ENCODE peak calls at places on chromosomes 1 and 21, in seven cellular contexts. B is stimulated activated CD8-positive, alpha-beta memory T cell treated with anti-CD3 and anti-CD28 coated beads, Interleukin-2, amount 100 ng/mL, for 1 hour; C is EL; Y is SW480; A is ovary; R is left ventricle myocardium superior; W is stimulated activated CD4-positive, alpha-beta T cell treated with anti-CD3 and anti-CD28 coated beads, Interleukin-2, amount 100 ng/mL, for 24 hours. L is an unnamed sample.

GRCh38 chr1:33168556-33169289 is 13.1 kb downstream of the TRIM62 start:
- DNase-seq in B (no peak), C (no peak), Y (no peak), A (no peak), R (no peak), W (no peak), L (no peak)

GRCh38 chr1:42259059-42259738 is 75.8 kb downstream of the FOXJ3 start:
- DNase-seq in B (no peak), C (peak), Y (no peak), A (no peak), R (no peak), W (no peak), L (no peak)

GRCh38 chr1:21165632-21166031 is 11.1 kb downstream of the EIF4G3 start:
- DNase-seq in B (no peak), C (peak), Y (no peak), A (no peak), R (no peak), W (no peak), L (no peak)

GRCh38 chr1:17673335-17674075 is 81.6 kb upstream of the ACTL8 start:
- DNase-seq in B (no peak), C (no peak), Y (no peak), A (no peak), R (no peak), W (no peak), L (no peak)

GRCh38 chr1:192706936-192707335 is 71.0 kb downstream of the RGS13 start:
- DNase-seq in B (no peak), C (peak), Y (no peak), A (no peak), R (no peak), W (no peak), L (no peak)

GRCh38 chr1:193325771-193326170 is 139.4 kb upstream of the B3GALT2 start:
- DNase-seq in B (no peak), C (peak), Y (no peak), A (no peak), R (no peak), W (no peak), L (no peak)

GRCh38 chr21:42223826-42224575 is 5.1 kb downstream of the ABCG1 start:
- DNase-seq in B (no peak), C (no peak), Y (no peak), A (no peak), R (no peak), W (no peak), L (no peak)

GRCh38 chr1:117544509-117545109 is 61.2 kb upstream of the TENT5C start:
- DNase-seq in B (no peak), C (no peak), Y (peak), A (no peak), R (no peak), W (no peak), L (no peak)

GRCh38 chr1:40383488-40384412 is 10.2 kb downstream of the SMAP2 start:
- DNase-seq in B (no peak), C (peak), Y (no peak), A (no peak), R (no peak), W (no peak), L (no peak)

GRCh38 chr1:183291216-183291762 is 105.2 kb downstream of the LAMC2 start:
- DNase-seq in B (no peak), C (no peak), Y (no peak), A (no peak), R (no peak), W (no peak), L (no peak)

GRCh38 chr1:211925016-211925415 is 94.5 kb upstream of the LPGAT1 start:
- DNase-seq in B (no peak), C (no peak), Y (peak), A (no peak), R (no peak), W (no peak), L (no peak)

GRCh38 chr1:153515504-153516394 is 20.0 kb downstream of the S100A6 start:
- DNase-seq in B (no peak), C (no peak), Y (peak), A (no peak), R (no peak), W (no peak), L (no peak)

GRCh38 chr1:16083486-16083885 is 10.0 kb upstream of the FAM131C start:
- DNase-seq in B (no peak), C (no peak), Y (no peak), A (no peak), R (no peak), W (no peak), L (no peak)

GRCh38 chr21:27362249-27362648 is 395.4 kb upstream of the ADAMTS5 start:
- DNase-seq in B (no peak), C (peak), Y (peak), A (no peak), R (no peak), W (no peak), L (no peak)

GRCh38 chr1:240055978-240056772 is 35.5 kb upstream of the FMN2 start:
- DNase-seq in B (no peak), C (no peak), Y (no peak), A (no peak), R (no peak), W (no peak), L (no peak)

GRCh38 chr1:7398982-7399381 is 372.1 kb upstream of the VAMP3 start:
- DNase-seq in B (no peak), C (no peak), Y (no peak), A (no peak), R (no peak), W (no peak), L (no peak)

GRCh38 chr21:44057960-44058651 is 46.0 kb downstream of the TRAPPC10 start:
- DNase-seq in B (no peak), C (no peak), Y (no peak), A (no peak), R (no peak), W (peak), L (peak)

GRCh38 chr1:20430355-20431290 is 55.4 kb downstream of the CAMK2N1 start:
- DNase-seq in B (no peak), C (peak), Y (no peak), A (peak), R (peak), W (peak), L (peak)

GRCh38 chr1:7501259-7501560 is 269.9 kb upstream of the VAMP3 start:
- DNase-seq in B (no peak), C (no peak), Y (no peak), A (peak), R (no peak), W (no peak), L (no peak)

GRCh38 chr1:92587445-92587844 is 100.7 kb upstream of the GFI1 start:
- DNase-seq in B (no peak), C (no peak), Y (no peak), A (no peak), R (no peak), W (peak), L (peak)

GRCh38 chr1:63877816-63878215 is 104.0 kb downstream of the ROR1 start:
- DNase-seq in B (no peak), C (peak), Y (peak), A (no peak), R (no peak), W (no peak), L (no peak)

GRCh38 chr1:117122297-117123025 is 912 bp upstream of the TRIM45 start:
- DNase-seq in B (no peak), C (no peak), Y (no peak), A (no peak), R (no peak), W (no peak), L (no peak)

GRCh38 chr1:168485048-168485447 is 58.7 kb downstream of the XCL2 start:
- DNase-seq in B (no peak), C (no peak), Y (no peak), A (peak), R (no peak), W (no peak), L (peak)

GRCh38 chr1:36797761-36798160 is 236.6 kb downstream of the GRIK3 start:
- DNase-seq in B (no peak), C (no peak), Y (no peak), A (no peak), R (no peak), W (no peak), L (no peak)

GRCh38 chr21:46118871-46119564 is 21.1 kb downstream of the COL6A2 start:
- DNase-seq in B (no peak), C (no peak), Y (no peak), A (peak), R (peak), W (no peak), L (no peak)

GRCh38 chr1:151715726-151716404 is 738 bp downstream of the CELF3 start:
- DNase-seq in B (no peak), C (no peak), Y (no peak), A (no peak), R (no peak), W (no peak), L (no peak)

GRCh38 chr1:77757616-77758015 is 2.0 kb downstream of the USP33 start:
- DNase-seq in B (no peak), C (peak), Y (no peak), A (no peak), R (no peak), W (no peak), L (no peak)

GRCh38 chr1:8017495-8018310 is 8.4 kb downstream of the ERRFI1 start:
- DNase-seq in B (no peak), C (peak), Y (no peak), A (no peak), R (no peak), W (no peak), L (no peak)

L was measured in activated naive CD4-positive, alpha-beta T cell treated with Interleukin-2 at 50 U/mL for 16 hours.